ENCODE peak calls at places on chromosomes 2 and 18, in four cellular contexts. H, Q, P and B are unnamed samples.
A peak's percentile ranks its signal among the peaks of the same experiment; 100 is the strongest.

GRCh38 chr2:43057026-43057741 is 169.2 kb downstream of the ZFP36L2 start:
- DNase-seq in H (no peak), Q (no peak), P (no peak), B (peak; percentile 48)

GRCh38 chr2:207231106-207231860 is 65.5 kb upstream of the KLF7 start:
- DNase-seq in H (no peak), Q (no peak), P (no peak), B (no peak)

GRCh38 chr2:156340818-156341481 is 8.4 kb upstream of the NR4A2 start:
- DNase-seq in H (peak; percentile 52), Q (peak; percentile 55), P (peak; percentile 34), B (no peak)

GRCh38 chr2:53949457-53949856 is 21.3 kb downstream of the PSME4 start:
- DNase-seq in H (no peak), Q (peak; percentile 22), P (no peak), B (no peak)

GRCh38 chr2:127577503-127577902 is 42.0 kb downstream of the MYO7B start:
- DNase-seq in H (no peak), Q (no peak), P (no peak), B (no peak)

GRCh38 chr2:17208511-17208910 is 309.7 kb downstream of the RAD51AP2 start:
- DNase-seq in H (no peak), Q (peak; percentile 18), P (no peak), B (no peak)

GRCh38 chr18:5296706-5297320 is 1.3 kb upstream of the ZBTB14 start:
- DNase-seq in H (peak; percentile 65), Q (peak; percentile 85), P (peak; percentile 82), B (peak; percentile 76)

GRCh38 chr2:9693138-9693520 is 62.3 kb upstream of the YWHAQ start:
- DNase-seq in H (no peak), Q (peak; percentile 48), P (no peak), B (no peak)

GRCh38 chr2:65708129-65708528 is 275.7 kb upstream of the SPRED2 start:
- DNase-seq in H (no peak), Q (peak; percentile 36), P (no peak), B (peak; percentile 26)

GRCh38 chr2:113842919-113843736 is 46.8 kb upstream of the ACTR3 start:
- DNase-seq in H (peak; percentile 21), Q (peak; percentile 63), P (no peak), B (no peak)

GRCh38 chr2:8003462-8004075 is 678.3 kb upstream of the ID2 start:
- DNase-seq in H (no peak), Q (peak; percentile 70), P (peak; percentile 19), B (peak; percentile 8)

GRCh38 chr2:105812180-105813044 is 67.7 kb downstream of the NCK2 start:
- DNase-seq in H (peak; percentile 41), Q (peak; percentile 93), P (no peak), B (peak; percentile 88)

GRCh38 chr2:191018663-191019119 is 4.7 kb upstream of the STAT1 start:
- DNase-seq in H (no peak), Q (no peak), P (no peak), B (no peak)

GRCh38 chr18:50080932-50081560 is 113.9 kb downstream of the MYO5B start:
- DNase-seq in H (no peak), Q (no peak), P (no peak), B (peak; percentile 31)

GRCh38 chr2:240916571-240917008 is 10.5 kb downstream of the CROCC2 start:
- DNase-seq in H (no peak), Q (peak; percentile 84), P (no peak), B (peak; percentile 44)

GRCh38 chr2:8604262-8604661 is 77.6 kb upstream of the ID2 start:
- DNase-seq in H (no peak), Q (peak; percentile 77), P (no peak), B (no peak)

GRCh38 chr2:127218843-127219715 is 1.0 kb downstream of the CYP27C1 start:
- DNase-seq in H (no peak), Q (no peak), P (no peak), B (no peak)

GRCh38 chr2:218427741-218428140 is 8.8 kb downstream of the VIL1 start:
- DNase-seq in H (no peak), Q (no peak), P (no peak), B (no peak)

GRCh38 chr2:69731147-69731546 is 10.8 kb upstream of the ANXA4 start:
- DNase-seq in H (no peak), Q (no peak), P (no peak), B (no peak)

GRCh38 chr2:18178736-18179349 is 300.4 kb downstream of the KCNS3 start:
- DNase-seq in H (peak; percentile 38), Q (peak; percentile 38), P (peak; percentile 13), B (peak; percentile 35)

GRCh38 chr2:109344270-109344805 is 215.3 kb downstream of the SH3RF3 start:
- DNase-seq in H (no peak), Q (no peak), P (no peak), B (no peak)

GRCh38 chr2:189799030-189799331 is 14.7 kb downstream of the PMS1 start:
- DNase-seq in H (no peak), Q (no peak), P (no peak), B (no peak)

GRCh38 chr2:231614559-231615057 is 21.9 kb downstream of the TEX44 start:
- DNase-seq in H (no peak), Q (no peak), P (no peak), B (no peak)
- TF ChIP-seq POLR2A in H (no peak), Q (no peak), P (peak; percentile 16), B (no peak)

GRCh38 chr2:51918113-51918512 is 886.2 kb upstream of the NRXN1 start:
- DNase-seq in H (no peak), Q (peak; percentile 6), P (no peak), B (no peak)
- H3K27ac ChIP-seq in H (no peak overlapping the region), Q (no peak overlapping the region), P (no peak overlapping the region), B (no peak overlapping the region)

GRCh38 chr2:75710577-75711253 is at the start of gene GCFC2:
- DNase-seq in H (peak; percentile 92), Q (peak; percentile 84), P (peak; percentile 90), B (peak; percentile 91)
- TF ChIP-seq POLR2A in H (peak; percentile 94), Q (peak; percentile 82), P (peak; percentile 51), B (peak; percentile 78)

DNA sequence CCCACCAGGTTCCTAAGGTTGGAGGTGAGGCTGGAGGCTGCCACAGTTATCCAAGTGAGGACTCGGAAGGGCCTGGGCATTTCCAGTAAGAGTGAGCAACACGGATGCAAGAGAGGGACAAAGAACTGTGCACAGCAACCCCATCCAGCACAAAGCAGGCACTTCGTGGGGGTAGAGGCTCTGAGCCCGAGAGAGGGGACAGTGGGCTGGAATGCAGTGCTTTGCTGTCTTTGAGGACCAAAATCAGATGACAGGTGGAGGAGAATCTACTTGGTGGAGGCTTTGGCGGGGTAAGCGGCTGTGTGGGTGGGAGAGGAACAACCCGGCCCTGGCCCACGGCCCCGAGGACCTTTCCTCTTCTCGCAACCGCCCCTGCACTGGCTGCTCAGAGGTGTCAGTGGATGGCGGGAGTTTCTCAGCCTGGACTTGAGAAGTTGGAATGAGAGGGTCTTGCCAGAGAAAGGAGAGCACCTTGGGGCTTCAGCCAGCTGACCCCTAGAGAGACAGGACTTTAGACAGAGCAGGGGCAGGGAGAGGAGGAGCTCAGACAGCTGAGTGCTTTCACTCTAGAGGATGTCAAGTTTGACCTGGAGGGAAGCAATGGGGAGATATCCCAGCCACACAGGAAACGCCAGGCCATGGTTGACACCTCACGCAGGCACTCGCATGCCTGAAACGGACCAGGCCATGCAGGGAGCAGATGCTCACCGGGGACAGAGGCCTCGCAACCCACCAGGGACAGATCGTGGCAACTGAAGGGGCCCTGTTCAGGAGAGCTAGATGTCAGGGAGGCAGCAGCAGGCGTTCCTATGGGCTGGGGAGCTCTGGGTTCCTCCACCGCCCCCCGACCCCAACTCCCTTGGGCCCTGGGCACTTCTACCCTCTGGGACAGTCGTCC is 11.6 kb downstream of the RAMP1 start:
- DNase-seq in H (no peak), Q (no peak), P (no peak), B (no peak)
- H3K27ac ChIP-seq in H (no peak overlapping the region), Q (no peak overlapping the region), P (peak overlapping the region; percentile 21), B (no peak overlapping the region)

DNA sequence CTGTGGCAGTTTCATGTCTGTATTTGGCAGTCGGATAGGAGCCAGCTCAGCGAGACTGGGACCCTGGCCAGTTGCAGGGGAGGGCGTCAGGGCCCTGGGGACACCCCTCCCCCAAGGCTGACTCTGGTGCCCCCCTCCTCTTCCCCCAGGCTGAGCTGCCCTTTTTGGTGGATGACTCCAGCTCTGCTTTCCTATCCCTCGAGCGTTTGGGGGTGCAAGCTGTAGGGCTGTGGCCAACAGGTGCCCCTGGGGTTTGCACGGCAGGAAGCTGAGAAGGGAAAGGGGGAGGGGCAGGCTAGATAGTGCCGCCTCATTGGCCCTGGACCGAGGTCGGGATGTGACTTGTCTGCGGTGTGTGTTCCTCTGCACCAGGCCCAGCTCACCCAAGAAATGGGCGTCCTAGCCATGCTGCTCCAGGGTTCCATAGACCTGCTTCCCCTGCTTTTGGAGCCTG is 26.4 kb downstream of the SPEG start:
- DNase-seq in H (peak; percentile 64), Q (peak; percentile 17), P (no peak), B (peak; percentile 20)
- TF ChIP-seq POLR2A in H (no peak), Q (no peak), P (no peak), B (no peak)

GRCh38 chr2:222423632-222424280 is 587 bp upstream of the SGPP2 start:
- DNase-seq in H (no peak), Q (no peak), P (no peak), B (peak; percentile 79)

GRCh38 chr2:222424729-222425671 is 657 bp downstream of the SGPP2 start:
- DNase-seq in H (no peak), Q (no peak), P (peak; percentile 43), B (peak; percentile 44)

GRCh38 chr2:222427606-222428320 is 3.4 kb downstream of the SGPP2 start:
- DNase-seq in H (no peak), Q (no peak), P (peak; percentile 63), B (peak; percentile 56)

GRCh38 chr2:222424281-222424728 is at the start of gene SGPP2:
- DNase-seq in H (no peak), Q (no peak), P (peak; percentile 75), B (peak; percentile 69)

GRCh38 chr2:222426836-222427130 is 2.4 kb downstream of the SGPP2 start:
- DNase-seq in H (no peak), Q (no peak), P (no peak), B (no peak)
- H3K27ac ChIP-seq in H (no peak overlapping the region), Q (no peak overlapping the region), P (peak overlapping the region; percentile 88), B (peak overlapping the region; percentile 67)

DNA sequence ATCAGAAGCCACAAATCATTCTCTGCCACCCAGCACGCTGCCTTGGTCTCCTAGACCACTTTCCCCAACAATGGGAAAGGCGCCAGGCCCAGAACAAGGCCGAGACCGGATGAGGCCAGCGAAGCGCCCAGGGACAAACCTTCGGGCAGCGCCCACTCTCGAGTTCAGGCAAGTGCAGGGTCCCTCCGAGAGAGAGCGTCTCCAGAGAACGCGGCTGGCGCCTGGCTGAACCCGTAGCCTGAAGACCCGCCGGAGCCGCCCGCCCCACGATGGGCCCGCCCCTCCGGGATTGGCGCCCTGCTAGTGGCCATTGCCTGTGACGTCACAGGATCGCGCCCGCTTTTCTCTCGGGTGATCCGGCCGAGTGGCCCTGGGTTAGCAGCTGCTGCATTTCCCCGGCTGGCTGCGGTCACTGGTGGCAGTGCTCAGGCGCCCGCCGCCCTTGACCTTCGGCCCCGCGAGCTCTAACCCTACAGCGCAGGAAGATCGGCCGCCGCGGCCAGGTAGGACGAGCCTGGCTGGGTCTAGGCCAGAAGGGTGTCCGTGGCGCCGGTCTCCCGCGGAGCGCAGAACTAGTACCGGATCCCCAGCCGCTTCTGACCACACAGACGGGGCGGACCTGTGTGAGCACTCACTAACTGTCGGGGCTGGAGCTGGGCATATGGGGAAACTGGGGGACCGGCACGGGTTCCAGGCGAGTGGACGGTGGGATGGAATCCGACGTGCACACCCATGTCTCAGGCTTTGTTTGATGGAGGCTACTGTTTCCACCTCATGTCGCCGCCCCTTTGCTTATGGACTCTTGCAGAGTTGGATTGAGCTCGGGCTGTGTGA is at the start of gene FAHD2A:
- DNase-seq in H (peak; percentile 98), Q (peak; percentile 84), P (peak; percentile 98), B (peak; percentile 99)
- TF ChIP-seq POLR2A in H (peak; percentile 92), Q (peak; percentile 65), P (peak; percentile 89), B (no peak)